ENCODE peak calls at places on chromosome 18, in seven cellular contexts. J, W, I, G, Z, X and B are unnamed samples.
A peak's percentile ranks its signal among the peaks of the same experiment; 100 is the strongest.

GRCh38 chr18:71902482-71902881 is 641.7 kb downstream of the CBLN2 start:
- DNase-seq in J (no peak), X (no peak), I (no peak), W (no peak), G (no peak), Z (no peak), B (no peak)

GRCh38 chr18:56036673-56037072 is 448.7 kb upstream of the TCF4 start:
- DNase-seq in J (no peak), G (no peak), I (no peak), Z (no peak), X (no peak), W (no peak), B (no peak)

GRCh38 chr18:65735166-65735565 is 15.6 kb upstream of the CDH7 start:
- DNase-seq in J (no peak), G (no peak), Z (no peak), X (no peak), W (no peak), I (no peak), B (no peak)

GRCh38 chr18:46706968-46707367 is 49.9 kb downstream of the ST8SIA5 start:
- DNase-seq in I (no peak), J (no peak), W (no peak), G (no peak), Z (peak; percentile 37), X (no peak), B (no peak)

GRCh38 chr18:58257461-58257860 is 213.4 kb downstream of the NEDD4L start:
- DNase-seq in G (no peak), W (no peak), Z (no peak), X (peak; percentile 14), I (no peak), J (no peak), B (no peak)

GRCh38 chr18:66167829-66168463 is 417.1 kb downstream of the CDH7 start:
- DNase-seq in J (no peak), G (no peak), I (no peak), X (no peak), W (no peak), Z (no peak), B (no peak)

GRCh38 chr18:29849145-29849544 is 1193.4 kb downstream of the DSC3 start:
- DNase-seq in I (no peak), J (no peak), Z (no peak), G (no peak), X (no peak), W (no peak), B (no peak)

GRCh38 chr18:57427429-57428181 is 7.6 kb upstream of the ONECUT2 start:
- DNase-seq in I (no peak), G (no peak), W (no peak), J (peak; percentile 4), Z (peak; percentile 73), X (no peak), B (no peak)

GRCh38 chr18:57959278-57959677 is 84.7 kb upstream of the NEDD4L start:
- DNase-seq in X (no peak), G (no peak), J (peak; percentile 83), W (peak; percentile 51), I (peak; percentile 33), Z (peak; percentile 62), B (no peak)

GRCh38 chr18:46320928-46321855 is 217.0 kb downstream of the HAUS1 start:
- DNase-seq in Z (no peak), I (no peak), X (no peak), G (no peak), J (no peak), W (no peak), B (no peak)

GRCh38 chr18:38575648-38576047 is 1010.0 kb upstream of the CELF4 start:
- DNase-seq in G (no peak), J (no peak), Z (no peak), W (no peak), X (no peak), I (no peak), B (no peak)

GRCh38 chr18:67300498-67300897 is 216.0 kb downstream of the DSEL start:
- DNase-seq in J (peak; percentile 72), W (no peak), Z (peak; percentile 50), G (no peak), X (no peak), I (no peak), B (no peak)

GRCh38 chr18:36441872-36442271 is 144.4 kb downstream of the FHOD3 start:
- DNase-seq in X (no peak), J (no peak), W (no peak), I (no peak), G (no peak), Z (no peak), B (no peak)
- H3K4me1 ChIP-seq in X (no peaks in the 10 kb centered on the region), J (no peaks in the 10 kb centered on the region), W (no peaks in the 10 kb centered on the region), I (peaks cover 11% of the 10 kb centered on the region), G (peaks cover 50% of the 10 kb centered on the region), Z (no peaks in the 10 kb centered on the region), B (peaks cover 22% of the 10 kb centered on the region)

GRCh38 chr18:77037533-77037932 is 95.0 kb downstream of the MBP start:
- DNase-seq in J (no peak), I (no peak), X (no peak), Z (no peak), G (no peak), W (no peak), B (no peak)
- H3K4me1 ChIP-seq in J (peaks cover 49% of the 10 kb centered on the region), I (no peaks in the 10 kb centered on the region), X (no peaks in the 10 kb centered on the region), Z (no peaks in the 10 kb centered on the region), G (no peaks in the 10 kb centered on the region), W (no peaks in the 10 kb centered on the region), B (no peaks in the 10 kb centered on the region)

GRCh38 chr18:49175071-49175470 is 224.3 kb upstream of the SMAD7 start:
- DNase-seq in X (no peak), W (no peak), G (no peak), Z (no peak), I (no peak), J (no peak), B (no peak)

GRCh38 chr18:49174478-49174877 is 223.7 kb upstream of the SMAD7 start:
- DNase-seq in J (no peak), I (no peak), G (no peak), Z (no peak), X (no peak), W (no peak), B (no peak)

GRCh38 chr18:49177071-49177470 is 226.3 kb upstream of the SMAD7 start:
- DNase-seq in G (no peak), X (no peak), W (no peak), Z (no peak), J (no peak), I (no peak), B (no peak)

GRCh38 chr18:49177812-49178211 is 227.0 kb upstream of the SMAD7 start:
- DNase-seq in I (no peak), G (no peak), X (no peak), W (no peak), J (no peak), Z (no peak), B (no peak)

DNA sequence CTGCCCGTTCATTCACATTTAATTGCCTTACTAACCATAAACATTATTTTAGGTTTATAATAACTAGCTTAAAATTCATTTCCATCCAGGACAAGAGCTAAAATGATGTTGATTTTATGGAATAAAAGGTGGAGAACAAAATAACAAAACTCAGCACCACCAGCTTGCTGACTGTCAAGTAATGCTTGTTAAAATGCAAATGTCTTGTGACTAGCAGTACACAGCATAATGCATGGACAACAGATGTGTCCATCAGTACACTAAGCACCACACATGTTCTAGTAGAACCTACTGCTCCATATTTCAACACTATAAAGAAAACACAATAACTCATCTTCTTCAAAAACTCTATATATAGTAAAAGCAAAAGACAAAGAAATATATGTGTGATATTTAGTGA is 224.7 kb upstream of the SMAD7 start:
- DNase-seq in Z (no peak), I (no peak), J (no peak), G (no peak), W (no peak), X (no peak), B (no peak)
- H3K4me1 ChIP-seq in Z (no peaks in the 10 kb centered on the region), I (no peaks in the 10 kb centered on the region), J (no peaks in the 10 kb centered on the region), G (no peaks in the 10 kb centered on the region), W (peaks cover 6% of the 10 kb centered on the region), X (no peaks in the 10 kb centered on the region), B (no peaks in the 10 kb centered on the region)

DNA sequence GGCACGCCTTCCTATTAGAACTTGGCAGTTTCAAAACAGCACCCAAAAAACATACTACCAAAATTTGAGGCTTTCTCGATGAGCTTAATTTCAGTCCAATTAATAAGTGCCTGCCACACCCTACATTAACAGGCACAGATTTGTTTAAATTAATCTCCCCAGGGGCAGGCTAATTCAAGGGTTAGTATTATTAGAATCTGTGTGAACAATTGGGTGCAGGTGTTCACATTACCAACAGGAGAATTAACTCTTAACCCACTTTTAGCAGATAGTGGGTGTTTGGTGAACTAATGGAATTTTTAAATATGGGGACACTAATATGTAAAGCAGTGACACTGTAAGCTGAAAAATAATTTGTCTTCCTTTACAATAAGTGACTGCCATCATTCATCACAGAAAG is 4.1 kb downstream of the MBD2 start:
- DNase-seq in X (no peak), J (peak; percentile 95), Z (no peak), I (no peak), G (no peak), W (no peak), B (no peak)
- H3K4me1 ChIP-seq in X (no peaks in the 10 kb centered on the region), J (peaks cover 82% of the 10 kb centered on the region), Z (peaks cover 42% of the 10 kb centered on the region), I (peaks cover 4% of the 10 kb centered on the region), G (peaks cover 15% of the 10 kb centered on the region), W (peaks cover 19% of the 10 kb centered on the region), B (peaks cover 17% of the 10 kb centered on the region)